ENCODE peak calls at places on chromosomes 3 and 15, in four cellular contexts. N is GM12878, T is H1, L is K562. G is an unnamed sample.

GRCh38 chr3:133799794-133800585 is 5.6 kb upstream of the SRPRB start:
- DNase-seq in N (no peak), T (no peak), L (no peak), G (peak; percentile 47)

GRCh38 chr3:52323526-52324295 is 7.6 kb downstream of the DNAH1 start:
- DNase-seq in N (no peak), T (no peak), L (no peak), G (no peak)

GRCh38 chr15:89472785-89473256 is 23.6 kb downstream of the RHCG start:
- DNase-seq in N (no peak), T (peak; percentile 79), L (peak; percentile 72), G (peak; percentile 47)

GRCh38 chr3:55885721-55886120 is 398.6 kb upstream of the WNT5A start:
- DNase-seq in N (no peak), T (no peak), L (no peak), G (peak; percentile 82)

GRCh38 chr3:114856867-114857266 is 290.2 kb downstream of the ZBTB20 start:
- DNase-seq in N (no peak), T (no peak), L (no peak), G (no peak)

GRCh38 chr3:49805367-49805782 is 2.3 kb downstream of the INKA1 start:
- DNase-seq in N (no peak), T (no peak), L (no peak), G (peak; percentile 56)

GRCh38 chr3:100928638-100929428 is 64.4 kb downstream of the ABI3BP start:
- DNase-seq in N (no peak), T (no peak), L (no peak), G (peak; percentile 95)

GRCh38 chr3:42505849-42506410 is 3.5 kb downstream of the VIPR1 start:
- DNase-seq in N (no peak), T (no peak), L (no peak), G (no peak)

GRCh38 chr15:42091753-42092665 is 2.4 kb downstream of the PLA2G4D start:
- DNase-seq in N (no peak), T (no peak), L (no peak), G (no peak)

GRCh38 chr3:89527736-89528335 is 420.4 kb downstream of the EPHA3 start:
- DNase-seq in N (no peak), T (no peak), L (no peak), G (no peak)

GRCh38 chr15:45457215-45457614 is 65.3 kb downstream of the SLC30A4 start:
- DNase-seq in N (no peak), T (no peak), L (no peak), G (no peak)

GRCh38 chr15:100244796-100245495 is 96.8 kb downstream of the ADAMTS17 start:
- DNase-seq in N (no peak), T (no peak), L (no peak), G (no peak)

GRCh38 chr3:53162672-53163458 is 1.9 kb downstream of the PRKCD start:
- DNase-seq in N (no peak), T (no peak), L (peak; percentile 21), G (no peak)

GRCh38 chr3:46903341-46904302 is 26.1 kb downstream of the PTH1R start:
- DNase-seq in N (no peak), T (no peak), L (peak; percentile 57), G (peak; percentile 49)

GRCh38 chr15:69298697-69299441 is at the start of gene PAQR5:
- DNase-seq in N (no peak), T (no peak), L (peak; percentile 47), G (no peak)

GRCh38 chr3:137970914-137971831 is 38.8 kb upstream of the CLDN18 start:
- DNase-seq in N (no peak), T (peak; percentile 73), L (peak; percentile 54), G (peak; percentile 50)

GRCh38 chr3:108388136-108389132 is 92.1 kb downstream of the HHLA2 start:
- DNase-seq in N (peak; percentile 70), T (no peak), L (no peak), G (no peak)

GRCh38 chr15:58247803-58248503 is 109.8 kb downstream of the AQP9 start:
- DNase-seq in N (no peak), T (no peak), L (no peak), G (peak; percentile 25)

GRCh38 chr15:69662668-69663000 is 210.0 kb downstream of the RPLP1 start:
- DNase-seq in N (no peak), T (no peak), L (no peak), G (no peak)

GRCh38 chr3:131193671-131194291 is 167.1 kb downstream of the NEK11 start:
- DNase-seq in N (no peak), T (no peak), L (no peak), G (no peak)

GRCh38 chr15:27074179-27074578 is 103.2 kb downstream of the GABRG3 start:
- DNase-seq in N (no peak), T (no peak), L (peak; percentile 25), G (no peak)

GRCh38 chr3:171028025-171028778 is 1.7 kb upstream of the SLC2A2 start:
- DNase-seq in N (no peak), T (peak; percentile 38), L (peak; percentile 19), G (peak; percentile 92)

GRCh38 chr3:172221550-172221949 is 182.2 kb downstream of the FNDC3B start:
- DNase-seq in N (no peak), T (no peak), L (no peak), G (peak; percentile 88)

GRCh38 chr3:51156147-51156546 is 228.9 kb upstream of the MANF start:
- DNase-seq in N (no peak), T (no peak), L (no peak), G (no peak)

GRCh38 chr3:120791958-120792357 is 49.4 kb downstream of the GTF2E1 start:
- DNase-seq in N (no peak), T (no peak), L (peak; percentile 5), G (peak; percentile 80)

GRCh38 chr3:72490688-72491430 is 357.4 kb downstream of the SHQ1 start:
- DNase-seq in N (no peak), T (no peak), L (no peak), G (no peak)

GRCh38 chr3:5376761-5377160 is 189.3 kb downstream of the EDEM1 start:
- DNase-seq in N (no peak), T (peak; percentile 7), L (no peak), G (no peak)

GRCh38 chr3:52904552-52904951 is 7.2 kb upstream of the STIMATE start:
- DNase-seq in N (no peak), T (no peak), L (no peak), G (no peak)

GRCh38 chr15:39586387-39587171 is 5.7 kb downstream of the THBS1 start:
- DNase-seq in N (no peak), T (no peak), L (no peak), G (peak; percentile 83)
- TF ChIP-seq CHD1 in N (no peak), T (no peak), L (no peak), G (no peak)

GRCh38 chr15:87757084-87757483 is 499.5 kb downstream of the NTRK3 start:
- DNase-seq in N (no peak), T (no peak), L (no peak), G (no peak)
- TF ChIP-seq CHD1 in N (no peak), T (no peak), L (no peak), G (no peak)

GRCh38 chr15:40429068-40429707 is 11.6 kb upstream of the BAHD1 start:
- DNase-seq in N (no peak), T (no peak), L (no peak), G (no peak)
- TF ChIP-seq CHD1 in N (no peak), T (no peak), L (no peak), G (no peak)

GRCh38 chr15:48186271-48186670 is 5.2 kb upstream of the CTXN2 start:
- DNase-seq in N (no peak), T (no peak), L (no peak), G (no peak)

GRCh38 chr15:48191574-48192225 is at the start of gene CTXN2:
- DNase-seq in N (no peak), T (no peak), L (no peak), G (no peak)

GRCh38 chr15:48185527-48185926 is 5.9 kb upstream of the CTXN2 start:
- DNase-seq in N (no peak), T (no peak), L (no peak), G (no peak)

DNA sequence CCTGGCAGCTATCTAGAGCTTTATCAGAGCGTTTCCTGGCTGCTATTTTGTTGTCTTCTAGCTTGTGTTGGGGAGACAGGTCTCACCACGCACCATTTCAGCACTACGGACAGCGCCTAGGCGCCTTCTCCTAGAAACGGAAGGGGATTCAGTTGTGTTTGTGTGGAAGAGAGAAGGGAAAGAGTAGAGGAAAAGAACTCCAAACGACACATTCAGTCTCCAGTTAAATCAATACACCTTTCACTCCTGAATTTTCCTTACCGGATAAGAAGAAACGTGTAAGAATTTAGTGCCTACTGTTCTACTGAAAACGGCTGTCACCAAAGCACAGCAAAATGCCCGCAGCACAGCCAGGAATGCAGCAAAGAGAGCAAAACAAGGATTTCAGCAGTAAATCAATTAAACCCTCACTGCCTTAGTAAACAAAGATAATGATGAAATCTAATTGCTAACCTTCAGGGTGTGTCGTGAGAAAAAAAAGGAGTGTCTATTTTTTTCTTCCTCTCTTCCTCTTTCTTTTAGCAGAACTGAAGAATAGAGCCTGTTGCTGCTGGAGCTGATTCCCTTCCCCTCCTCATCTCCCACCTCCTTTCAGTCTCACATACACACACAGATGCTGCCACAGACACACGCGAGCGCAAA is 412 bp upstream of the CTXN2 start:
- DNase-seq in N (no peak), T (no peak), L (no peak), G (peak; percentile 72)
- TF ChIP-seq CHD1 in N (no peak), T (no peak), L (no peak), G (no peak)

GRCh38 chr15:49858076-49858475 is 237.2 kb downstream of the DTWD1 start:
- DNase-seq in N (no peak), T (no peak), L (no peak), G (no peak)
- TF ChIP-seq CHD1 in N (no peak), T (no peak), L (no peak), G (no peak)

GRCh38 chr3:136236109-136236508 is 14.0 kb upstream of the PCCB start:
- DNase-seq in N (no peak), T (no peak), L (no peak), G (no peak)

GRCh38 chr3:136237961-136238649 is 12.0 kb upstream of the PCCB start:
- DNase-seq in N (no peak), T (peak; percentile 9), L (no peak), G (no peak)

GRCh38 chr3:136235545-136235944 is 14.6 kb upstream of the PCCB start:
- DNase-seq in N (no peak), T (no peak), L (no peak), G (no peak)

GRCh38 chr3:136237103-136237502 is 13.0 kb upstream of the PCCB start:
- DNase-seq in N (no peak), T (no peak), L (no peak), G (no peak)

GRCh38 chr3:136232413-136232812 is 17.7 kb upstream of the PCCB start:
- DNase-seq in N (no peak), T (no peak), L (no peak), G (peak; percentile 19)
- TF ChIP-seq CHD1 in N (no peak), T (no peak), L (no peak), G (no peak)